ENCODE peak calls at places on chromosomes 3 and 15, in eight cellular contexts. One of them, this sample, is unnamed.

GRCh38 chr3:78736863-78737262 is 1030.9 kb downstream of the ROBO1 start:
- DNase-seq in fibroblast of pulmonary artery: no peak
- DNase-seq in ascending aorta: no peak
- DNase-seq in MM.1S: no peak
- DNase-seq in spleen: no peak
- DNase-seq in mucosa of descending colon: no peak
- DNase-seq in A549: peak; percentile 43
- DNase-seq in CD4-positive, alpha-beta T cell: no peak
- DNase-seq in this sample: no peak

GRCh38 chr3:88828466-88828865 is 279.0 kb upstream of the EPHA3 start:
- DNase-seq in mucosa of descending colon: no peak
- DNase-seq in spleen: no peak
- DNase-seq in ascending aorta: no peak
- DNase-seq in fibroblast of pulmonary artery: no peak
- DNase-seq in A549: no peak
- DNase-seq in CD4-positive, alpha-beta T cell: no peak
- DNase-seq in MM.1S: no peak
- DNase-seq in this sample: no peak

GRCh38 chr15:45249125-45249780 is 2.8 kb upstream of the SLC28A2 start:
- DNase-seq in A549: peak; percentile 21
- DNase-seq in ascending aorta: no peak
- DNase-seq in MM.1S: no peak
- DNase-seq in fibroblast of pulmonary artery: no peak
- DNase-seq in spleen: no peak
- DNase-seq in CD4-positive, alpha-beta T cell: no peak
- DNase-seq in mucosa of descending colon: peak; percentile 76
- DNase-seq in this sample: no peak

GRCh38 chr3:142857056-142857455 is 31.8 kb downstream of the PCOLCE2 start:
- DNase-seq in fibroblast of pulmonary artery: peak; percentile 7
- DNase-seq in CD4-positive, alpha-beta T cell: no peak
- DNase-seq in ascending aorta: no peak
- DNase-seq in A549: peak; percentile 80
- DNase-seq in MM.1S: no peak
- DNase-seq in mucosa of descending colon: peak; percentile 37
- DNase-seq in spleen: no peak
- DNase-seq in this sample: no peak

GRCh38 chr3:11159421-11159904 is 5.2 kb downstream of the HRH1 start:
- DNase-seq in MM.1S: no peak
- DNase-seq in spleen: peak; percentile 22
- DNase-seq in ascending aorta: no peak
- DNase-seq in A549: no peak
- DNase-seq in CD4-positive, alpha-beta T cell: no peak
- DNase-seq in fibroblast of pulmonary artery: peak; percentile 91
- DNase-seq in mucosa of descending colon: no peak
- DNase-seq in this sample: no peak

GRCh38 chr3:32421991-32422859 is 30.6 kb downstream of the CMTM7 start:
- DNase-seq in spleen: peak; percentile 86
- DNase-seq in ascending aorta: peak; percentile 54
- DNase-seq in A549: peak; percentile 38
- DNase-seq in CD4-positive, alpha-beta T cell: no peak
- DNase-seq in MM.1S: no peak
- DNase-seq in fibroblast of pulmonary artery: peak; percentile 92
- DNase-seq in mucosa of descending colon: peak; percentile 93
- DNase-seq in this sample: no peak

GRCh38 chr15:73287019-73287418 is 81.7 kb downstream of the HCN4 start:
- DNase-seq in ascending aorta: no peak
- DNase-seq in CD4-positive, alpha-beta T cell: no peak
- DNase-seq in mucosa of descending colon: no peak
- DNase-seq in MM.1S: no peak
- DNase-seq in fibroblast of pulmonary artery: no peak
- DNase-seq in A549: no peak
- DNase-seq in spleen: no peak
- DNase-seq in this sample: no peak

GRCh38 chr15:71559098-71559497 is 251.3 kb upstream of the NR2E3 start:
- DNase-seq in A549: no peak
- DNase-seq in spleen: no peak
- DNase-seq in CD4-positive, alpha-beta T cell: no peak
- DNase-seq in fibroblast of pulmonary artery: peak; percentile 44
- DNase-seq in ascending aorta: no peak
- DNase-seq in mucosa of descending colon: no peak
- DNase-seq in MM.1S: no peak
- DNase-seq in this sample: no peak

GRCh38 chr3:183489455-183490210 is 61.2 kb upstream of the MCF2L2 start:
- DNase-seq in A549: no peak
- DNase-seq in ascending aorta: no peak
- DNase-seq in MM.1S: no peak
- DNase-seq in CD4-positive, alpha-beta T cell: no peak
- DNase-seq in fibroblast of pulmonary artery: peak; percentile 30
- DNase-seq in spleen: no peak
- DNase-seq in mucosa of descending colon: no peak
- DNase-seq in this sample: no peak

GRCh38 chr15:64092864-64093626 is 593 bp downstream of the CIAO2A start:
- DNase-seq in spleen: peak; percentile 88
- DNase-seq in mucosa of descending colon: peak; percentile 66
- DNase-seq in A549: peak; percentile 61
- DNase-seq in MM.1S: peak; percentile 80
- DNase-seq in CD4-positive, alpha-beta T cell: no peak
- DNase-seq in fibroblast of pulmonary artery: peak; percentile 53
- DNase-seq in ascending aorta: no peak
- DNase-seq in this sample: no peak

GRCh38 chr3:36698314-36698713 is 66.0 kb downstream of the DCLK3 start:
- DNase-seq in CD4-positive, alpha-beta T cell: no peak
- DNase-seq in MM.1S: no peak
- DNase-seq in mucosa of descending colon: no peak
- DNase-seq in A549: no peak
- DNase-seq in spleen: no peak
- DNase-seq in fibroblast of pulmonary artery: no peak
- DNase-seq in ascending aorta: no peak
- DNase-seq in this sample: no peak

GRCh38 chr3:71310595-71311319 is 272.8 kb downstream of the FOXP1 start:
- DNase-seq in fibroblast of pulmonary artery: peak; percentile 39
- DNase-seq in ascending aorta: no peak
- DNase-seq in spleen: peak; percentile 46
- DNase-seq in A549: peak; percentile 11
- DNase-seq in CD4-positive, alpha-beta T cell: no peak
- DNase-seq in MM.1S: no peak
- DNase-seq in mucosa of descending colon: peak; percentile 16
- DNase-seq in this sample: no peak

GRCh38 chr15:57878573-57878972 is 172.1 kb downstream of the POLR2M start:
- DNase-seq in fibroblast of pulmonary artery: peak; percentile 11
- DNase-seq in mucosa of descending colon: no peak
- DNase-seq in MM.1S: no peak
- DNase-seq in ascending aorta: no peak
- DNase-seq in CD4-positive, alpha-beta T cell: no peak
- DNase-seq in A549: no peak
- DNase-seq in spleen: no peak
- DNase-seq in this sample: no peak

GRCh38 chr15:57872281-57873010 is 165.9 kb downstream of the POLR2M start:
- DNase-seq in MM.1S: no peak
- DNase-seq in A549: no peak
- DNase-seq in ascending aorta: no peak
- DNase-seq in mucosa of descending colon: no peak
- DNase-seq in fibroblast of pulmonary artery: no peak
- DNase-seq in spleen: no peak
- DNase-seq in CD4-positive, alpha-beta T cell: no peak
- DNase-seq in this sample: no peak

GRCh38 chr15:57867970-57868791 is 161.7 kb downstream of the POLR2M start:
- DNase-seq in ascending aorta: no peak
- DNase-seq in A549: no peak
- DNase-seq in MM.1S: no peak
- DNase-seq in fibroblast of pulmonary artery: no peak
- DNase-seq in spleen: no peak
- DNase-seq in mucosa of descending colon: no peak
- DNase-seq in CD4-positive, alpha-beta T cell: no peak
- DNase-seq in this sample: no peak

GRCh38 chr15:57875347-57875746 is 168.8 kb downstream of the POLR2M start:
- DNase-seq in mucosa of descending colon: no peak
- DNase-seq in A549: no peak
- DNase-seq in ascending aorta: no peak
- DNase-seq in spleen: no peak
- DNase-seq in MM.1S: no peak
- DNase-seq in CD4-positive, alpha-beta T cell: no peak
- DNase-seq in fibroblast of pulmonary artery: no peak
- DNase-seq in this sample: no peak

DNA sequence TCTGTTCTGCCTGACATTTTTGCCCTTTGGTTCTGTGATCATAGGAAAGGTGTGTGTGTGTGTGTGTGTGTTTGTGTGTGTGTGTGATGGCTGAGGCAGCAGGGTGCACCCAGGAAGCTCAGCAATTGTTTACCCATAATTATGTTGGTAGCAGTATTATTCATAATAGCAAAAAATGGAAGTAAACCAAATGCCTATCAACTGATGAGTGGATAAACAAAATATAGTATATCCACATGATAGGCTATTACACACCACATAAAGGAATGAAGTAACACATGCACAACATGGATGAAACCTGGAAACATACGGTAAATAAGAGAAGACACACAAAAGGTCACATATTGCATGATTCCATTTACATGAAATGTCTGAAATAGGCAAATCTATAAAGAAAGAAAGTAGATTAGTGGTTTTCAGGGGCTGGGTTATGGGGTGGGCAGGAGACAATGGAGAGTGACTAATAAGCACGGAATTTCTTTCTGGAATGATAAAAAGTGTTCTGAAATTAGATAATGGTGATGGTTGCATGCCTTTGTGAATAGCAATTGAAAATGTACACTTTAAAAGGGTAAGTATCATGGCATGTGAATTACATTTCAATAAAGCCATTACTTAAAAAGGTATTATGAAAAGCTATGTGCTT is 167.2 kb downstream of the POLR2M start:
- DNase-seq in ascending aorta: no peak
- DNase-seq in MM.1S: no peak
- DNase-seq in spleen: no peak
- DNase-seq in fibroblast of pulmonary artery: peak; percentile 74
- DNase-seq in CD4-positive, alpha-beta T cell: no peak
- DNase-seq in A549: no peak
- DNase-seq in mucosa of descending colon: no peak
- DNase-seq in this sample: no peak
- TF ChIP-seq CTCF in ascending aorta: no peak
- TF ChIP-seq CTCF in MM.1S: no peak
- TF ChIP-seq CTCF in spleen: no peak
- TF ChIP-seq CTCF in fibroblast of pulmonary artery: no peak
- TF ChIP-seq CTCF in CD4-positive, alpha-beta T cell: no peak
- TF ChIP-seq CTCF in A549: no peak
- TF ChIP-seq CTCF in mucosa of descending colon: no peak
- TF ChIP-seq CTCF in this sample: no peak

DNA sequence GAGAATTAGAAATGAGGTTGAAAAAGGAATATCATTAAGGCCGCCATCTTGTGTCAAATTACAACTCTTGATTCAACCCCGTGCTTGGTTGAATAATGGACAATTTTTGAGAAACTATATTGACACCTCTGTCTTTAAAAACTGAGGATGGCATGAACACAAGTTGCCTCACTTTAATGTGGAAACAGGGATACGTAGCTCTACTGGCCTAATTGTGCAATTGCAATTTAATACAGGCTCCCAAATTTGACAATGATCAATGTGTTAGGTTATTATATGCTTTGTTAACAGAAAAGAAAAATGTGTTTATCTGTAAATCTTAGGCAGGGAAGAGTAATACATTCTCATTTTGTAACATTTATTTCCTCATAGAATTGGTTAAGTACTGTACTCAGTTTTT is 77.1 kb upstream of the MCTP2 start:
- DNase-seq in ascending aorta: no peak
- DNase-seq in spleen: no peak
- DNase-seq in MM.1S: no peak
- DNase-seq in A549: no peak
- DNase-seq in fibroblast of pulmonary artery: no peak
- DNase-seq in mucosa of descending colon: no peak
- DNase-seq in CD4-positive, alpha-beta T cell: no peak
- DNase-seq in this sample: no peak
- TF ChIP-seq CTCF in ascending aorta: no peak
- TF ChIP-seq CTCF in spleen: no peak
- TF ChIP-seq CTCF in MM.1S: no peak
- TF ChIP-seq CTCF in A549: no peak
- TF ChIP-seq CTCF in fibroblast of pulmonary artery: no peak
- TF ChIP-seq CTCF in mucosa of descending colon: no peak
- TF ChIP-seq CTCF in CD4-positive, alpha-beta T cell: no peak
- TF ChIP-seq CTCF in this sample: peak; percentile 32

GRCh38 chr15:66046751-66047150 is 177.5 kb downstream of the RAB11A start:
- DNase-seq in A549: no peak
- DNase-seq in MM.1S: no peak
- DNase-seq in fibroblast of pulmonary artery: no peak
- DNase-seq in mucosa of descending colon: no peak
- DNase-seq in ascending aorta: no peak
- DNase-seq in CD4-positive, alpha-beta T cell: no peak
- DNase-seq in spleen: no peak
- DNase-seq in this sample: no peak
- TF ChIP-seq CTCF in A549: peak; percentile 24
- TF ChIP-seq CTCF in MM.1S: no peak
- TF ChIP-seq CTCF in fibroblast of pulmonary artery: no peak
- TF ChIP-seq CTCF in mucosa of descending colon: no peak
- TF ChIP-seq CTCF in ascending aorta: no peak
- TF ChIP-seq CTCF in CD4-positive, alpha-beta T cell: no peak
- TF ChIP-seq CTCF in spleen: no peak
- TF ChIP-seq CTCF in this sample: peak; percentile 26

GRCh38 chr3:149542375-149543312 is 68.1 kb downstream of the TM4SF4 start:
- DNase-seq in fibroblast of pulmonary artery: no peak
- DNase-seq in MM.1S: no peak
- DNase-seq in mucosa of descending colon: no peak
- DNase-seq in spleen: no peak
- DNase-seq in CD4-positive, alpha-beta T cell: no peak
- DNase-seq in ascending aorta: no peak
- DNase-seq in A549: peak; percentile 78
- DNase-seq in this sample: no peak

GRCh38 chr3:149538371-149538770 is 63.9 kb downstream of the TM4SF4 start:
- DNase-seq in MM.1S: no peak
- DNase-seq in A549: no peak
- DNase-seq in mucosa of descending colon: no peak
- DNase-seq in CD4-positive, alpha-beta T cell: no peak
- DNase-seq in ascending aorta: no peak
- DNase-seq in fibroblast of pulmonary artery: no peak
- DNase-seq in spleen: no peak
- DNase-seq in this sample: no peak

GRCh38 chr3:149536429-149536828 is 61.9 kb downstream of the TM4SF4 start:
- DNase-seq in A549: peak; percentile 55
- DNase-seq in fibroblast of pulmonary artery: peak; percentile 69
- DNase-seq in spleen: no peak
- DNase-seq in mucosa of descending colon: no peak
- DNase-seq in MM.1S: no peak
- DNase-seq in CD4-positive, alpha-beta T cell: no peak
- DNase-seq in ascending aorta: no peak
- DNase-seq in this sample: no peak

GRCh38 chr3:149539491-149539890 is 65.0 kb downstream of the TM4SF4 start:
- DNase-seq in MM.1S: no peak
- DNase-seq in CD4-positive, alpha-beta T cell: no peak
- DNase-seq in fibroblast of pulmonary artery: no peak
- DNase-seq in spleen: no peak
- DNase-seq in mucosa of descending colon: no peak
- DNase-seq in A549: no peak
- DNase-seq in ascending aorta: no peak
- DNase-seq in this sample: no peak

DNA sequence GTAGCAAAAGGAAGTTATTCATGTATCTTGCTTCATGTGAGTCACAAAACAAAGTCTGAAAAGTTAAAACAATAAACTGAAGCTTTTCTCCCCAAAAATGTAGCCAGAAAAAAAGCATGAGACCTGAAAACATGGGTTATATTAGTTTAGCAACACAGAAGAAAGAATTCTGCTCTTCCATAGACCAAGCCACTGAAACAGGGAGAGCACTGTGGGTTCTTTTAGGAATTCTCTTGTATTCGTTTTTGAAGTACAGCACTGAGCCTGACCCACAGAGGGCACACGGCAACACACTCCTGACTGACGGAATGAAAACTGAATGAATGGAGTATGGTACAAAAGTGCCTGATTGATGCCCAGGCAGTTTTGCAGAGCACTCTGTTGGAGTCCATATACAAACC is 66.6 kb downstream of the TM4SF4 start:
- DNase-seq in ascending aorta: no peak
- DNase-seq in MM.1S: no peak
- DNase-seq in A549: peak; percentile 78
- DNase-seq in spleen: no peak
- DNase-seq in mucosa of descending colon: no peak
- DNase-seq in CD4-positive, alpha-beta T cell: no peak
- DNase-seq in fibroblast of pulmonary artery: no peak
- DNase-seq in this sample: no peak
- TF ChIP-seq CTCF in ascending aorta: peak; percentile 32
- TF ChIP-seq CTCF in MM.1S: no peak
- TF ChIP-seq CTCF in A549: peak; percentile 35
- TF ChIP-seq CTCF in spleen: no peak
- TF ChIP-seq CTCF in mucosa of descending colon: no peak
- TF ChIP-seq CTCF in CD4-positive, alpha-beta T cell: no peak
- TF ChIP-seq CTCF in fibroblast of pulmonary artery: peak; percentile 13
- TF ChIP-seq CTCF in this sample: no peak